ENCODE peak calls at places on chromosomes 5 and 9, in nine cellular contexts. One of them, this sample, is unnamed.

GRCh38 chr9:36143242-36143641 is 6.7 kb downstream of the GLIPR2 start:
- DNase-seq in naive thymus-derived CD4-positive, alpha-beta T cell: no peak
- DNase-seq in ascending aorta: no peak
- DNase-seq in body of pancreas: no peak
- DNase-seq in effector memory CD4-positive, alpha-beta T cell: no peak
- DNase-seq in HCT116: no peak
- DNase-seq in ovary: no peak
- DNase-seq in transverse colon: no peak
- DNase-seq in GM23338: no peak
- DNase-seq in this sample: no peak

GRCh38 chr9:69385474-69386091 is 60.6 kb downstream of the ENTREP1 start:
- DNase-seq in ovary: no peak
- DNase-seq in ascending aorta: no peak
- DNase-seq in body of pancreas: peak
- DNase-seq in GM23338: peak
- DNase-seq in effector memory CD4-positive, alpha-beta T cell: no peak
- DNase-seq in HCT116: no peak
- DNase-seq in naive thymus-derived CD4-positive, alpha-beta T cell: no peak
- DNase-seq in transverse colon: no peak
- DNase-seq in this sample: no peak

GRCh38 chr5:69217154-69217731 is 17.4 kb upstream of the CDK7 start:
- DNase-seq in naive thymus-derived CD4-positive, alpha-beta T cell: no peak
- DNase-seq in GM23338: no peak
- DNase-seq in effector memory CD4-positive, alpha-beta T cell: no peak
- DNase-seq in HCT116: no peak
- DNase-seq in body of pancreas: no peak
- DNase-seq in transverse colon: peak
- DNase-seq in ascending aorta: no peak
- DNase-seq in ovary: no peak
- DNase-seq in this sample: no peak

GRCh38 chr9:119283118-119283794 is 86.0 kb downstream of the BRINP1 start:
- DNase-seq in naive thymus-derived CD4-positive, alpha-beta T cell: no peak
- DNase-seq in ovary: no peak
- DNase-seq in body of pancreas: no peak
- DNase-seq in effector memory CD4-positive, alpha-beta T cell: no peak
- DNase-seq in GM23338: peak
- DNase-seq in transverse colon: no peak
- DNase-seq in ascending aorta: no peak
- DNase-seq in HCT116: no peak
- DNase-seq in this sample: no peak

GRCh38 chr5:38994329-38994927 is 79.8 kb downstream of the RICTOR start:
- DNase-seq in ascending aorta: no peak
- DNase-seq in body of pancreas: peak
- DNase-seq in effector memory CD4-positive, alpha-beta T cell: no peak
- DNase-seq in naive thymus-derived CD4-positive, alpha-beta T cell: peak
- DNase-seq in transverse colon: peak
- DNase-seq in GM23338: peak
- DNase-seq in HCT116: peak
- DNase-seq in ovary: no peak
- DNase-seq in this sample: no peak

GRCh38 chr9:126617740-126618133 is 4.0 kb downstream of the LMX1B start:
- DNase-seq in GM23338: peak
- DNase-seq in naive thymus-derived CD4-positive, alpha-beta T cell: no peak
- DNase-seq in body of pancreas: no peak
- DNase-seq in ovary: no peak
- DNase-seq in effector memory CD4-positive, alpha-beta T cell: no peak
- DNase-seq in transverse colon: no peak
- DNase-seq in HCT116: no peak
- DNase-seq in ascending aorta: no peak
- DNase-seq in this sample: no peak

GRCh38 chr9:36928670-36929349 is 105.3 kb downstream of the PAX5 start:
- DNase-seq in body of pancreas: no peak
- DNase-seq in transverse colon: no peak
- DNase-seq in ascending aorta: no peak
- DNase-seq in HCT116: no peak
- DNase-seq in ovary: no peak
- DNase-seq in effector memory CD4-positive, alpha-beta T cell: no peak
- DNase-seq in GM23338: no peak
- DNase-seq in naive thymus-derived CD4-positive, alpha-beta T cell: no peak
- DNase-seq in this sample: no peak

GRCh38 chr5:120901199-120901598 is 437.1 kb downstream of the PRR16 start:
- DNase-seq in naive thymus-derived CD4-positive, alpha-beta T cell: no peak
- DNase-seq in ovary: no peak
- DNase-seq in GM23338: no peak
- DNase-seq in transverse colon: no peak
- DNase-seq in ascending aorta: no peak
- DNase-seq in body of pancreas: no peak
- DNase-seq in effector memory CD4-positive, alpha-beta T cell: no peak
- DNase-seq in HCT116: no peak
- DNase-seq in this sample: no peak

GRCh38 chr9:33517373-33517772 is 6.7 kb upstream of the ANKRD18B start:
- DNase-seq in transverse colon: no peak
- DNase-seq in ascending aorta: no peak
- DNase-seq in HCT116: no peak
- DNase-seq in naive thymus-derived CD4-positive, alpha-beta T cell: no peak
- DNase-seq in GM23338: peak
- DNase-seq in effector memory CD4-positive, alpha-beta T cell: no peak
- DNase-seq in body of pancreas: peak
- DNase-seq in ovary: no peak
- DNase-seq in this sample: no peak

GRCh38 chr9:122991370-122991830 is 42.1 kb upstream of the GPR21 start:
- DNase-seq in transverse colon: no peak
- DNase-seq in HCT116: peak
- DNase-seq in ascending aorta: peak
- DNase-seq in body of pancreas: peak
- DNase-seq in ovary: peak
- DNase-seq in GM23338: peak
- DNase-seq in naive thymus-derived CD4-positive, alpha-beta T cell: peak
- DNase-seq in effector memory CD4-positive, alpha-beta T cell: peak
- DNase-seq in this sample: no peak

GRCh38 chr9:133598978-133599377 is 10.2 kb downstream of the FAM163B start:
- DNase-seq in ascending aorta: no peak
- DNase-seq in naive thymus-derived CD4-positive, alpha-beta T cell: no peak
- DNase-seq in HCT116: no peak
- DNase-seq in effector memory CD4-positive, alpha-beta T cell: no peak
- DNase-seq in body of pancreas: no peak
- DNase-seq in transverse colon: no peak
- DNase-seq in ovary: no peak
- DNase-seq in GM23338: no peak
- DNase-seq in this sample: no peak

GRCh38 chr5:143037708-143038107 is 267.5 kb downstream of the ARHGAP26 start:
- DNase-seq in HCT116: no peak
- DNase-seq in transverse colon: no peak
- DNase-seq in effector memory CD4-positive, alpha-beta T cell: no peak
- DNase-seq in GM23338: no peak
- DNase-seq in body of pancreas: no peak
- DNase-seq in ascending aorta: no peak
- DNase-seq in ovary: no peak
- DNase-seq in naive thymus-derived CD4-positive, alpha-beta T cell: no peak
- DNase-seq in this sample: no peak

GRCh38 chr9:134056483-134057310 is 11.1 kb downstream of the BRD3 start:
- DNase-seq in ovary: no peak
- DNase-seq in effector memory CD4-positive, alpha-beta T cell: no peak
- DNase-seq in HCT116: no peak
- DNase-seq in ascending aorta: peak
- DNase-seq in GM23338: no peak
- DNase-seq in body of pancreas: peak
- DNase-seq in transverse colon: peak
- DNase-seq in naive thymus-derived CD4-positive, alpha-beta T cell: no peak
- DNase-seq in this sample: no peak

GRCh38 chr5:82307431-82307830 is 29.3 kb upstream of the RPS23 start:
- DNase-seq in ovary: no peak
- DNase-seq in effector memory CD4-positive, alpha-beta T cell: no peak
- DNase-seq in body of pancreas: no peak
- DNase-seq in transverse colon: no peak
- DNase-seq in ascending aorta: no peak
- DNase-seq in GM23338: no peak
- DNase-seq in HCT116: no peak
- DNase-seq in naive thymus-derived CD4-positive, alpha-beta T cell: no peak
- DNase-seq in this sample: no peak

GRCh38 chr5:59186623-59187022 is 603.7 kb downstream of the RAB3C start:
- DNase-seq in body of pancreas: no peak
- DNase-seq in ovary: no peak
- DNase-seq in ascending aorta: no peak
- DNase-seq in GM23338: no peak
- DNase-seq in naive thymus-derived CD4-positive, alpha-beta T cell: no peak
- DNase-seq in effector memory CD4-positive, alpha-beta T cell: no peak
- DNase-seq in HCT116: no peak
- DNase-seq in transverse colon: no peak
- DNase-seq in this sample: no peak

GRCh38 chr5:175163586-175164275 is 280.3 kb downstream of the DRD1 start:
- DNase-seq in ascending aorta: no peak
- DNase-seq in transverse colon: no peak
- DNase-seq in body of pancreas: no peak
- DNase-seq in GM23338: no peak
- DNase-seq in naive thymus-derived CD4-positive, alpha-beta T cell: no peak
- DNase-seq in effector memory CD4-positive, alpha-beta T cell: no peak
- DNase-seq in ovary: no peak
- DNase-seq in HCT116: no peak
- DNase-seq in this sample: no peak
- H3K27ac ChIP-seq in ascending aorta: no peak
- H3K27ac ChIP-seq in transverse colon: no peak
- H3K27ac ChIP-seq in body of pancreas: no peak
- H3K27ac ChIP-seq in GM23338: no peak
- H3K27ac ChIP-seq in naive thymus-derived CD4-positive, alpha-beta T cell: no peak
- H3K27ac ChIP-seq in effector memory CD4-positive, alpha-beta T cell: no peak
- H3K27ac ChIP-seq in ovary: no peak
- H3K27ac ChIP-seq in HCT116: no peak
- H3K27ac ChIP-seq in this sample: no peak

GRCh38 chr5:83548556-83548955 is 77.0 kb downstream of the VCAN start:
- DNase-seq in ovary: no peak
- DNase-seq in HCT116: no peak
- DNase-seq in body of pancreas: no peak
- DNase-seq in effector memory CD4-positive, alpha-beta T cell: no peak
- DNase-seq in naive thymus-derived CD4-positive, alpha-beta T cell: no peak
- DNase-seq in ascending aorta: no peak
- DNase-seq in transverse colon: no peak
- DNase-seq in GM23338: no peak
- DNase-seq in this sample: no peak
- H3K27ac ChIP-seq in ovary: no peak
- H3K27ac ChIP-seq in HCT116: no peak
- H3K27ac ChIP-seq in body of pancreas: no peak
- H3K27ac ChIP-seq in effector memory CD4-positive, alpha-beta T cell: no peak
- H3K27ac ChIP-seq in naive thymus-derived CD4-positive, alpha-beta T cell: no peak
- H3K27ac ChIP-seq in ascending aorta: peak
- H3K27ac ChIP-seq in transverse colon: no peak
- H3K27ac ChIP-seq in GM23338: peak
- H3K27ac ChIP-seq in this sample: no peak

GRCh38 chr5:16740046-16740445 is 123.2 kb upstream of the RETREG1 start:
- DNase-seq in HCT116: no peak
- DNase-seq in ascending aorta: no peak
- DNase-seq in transverse colon: no peak
- DNase-seq in ovary: no peak
- DNase-seq in body of pancreas: no peak
- DNase-seq in effector memory CD4-positive, alpha-beta T cell: no peak
- DNase-seq in GM23338: no peak
- DNase-seq in naive thymus-derived CD4-positive, alpha-beta T cell: no peak
- DNase-seq in this sample: no peak

GRCh38 chr5:16742938-16743337 is 126.1 kb upstream of the RETREG1 start:
- DNase-seq in effector memory CD4-positive, alpha-beta T cell: no peak
- DNase-seq in ascending aorta: no peak
- DNase-seq in naive thymus-derived CD4-positive, alpha-beta T cell: no peak
- DNase-seq in body of pancreas: no peak
- DNase-seq in HCT116: no peak
- DNase-seq in ovary: no peak
- DNase-seq in transverse colon: no peak
- DNase-seq in GM23338: no peak
- DNase-seq in this sample: no peak

GRCh38 chr5:16737620-16738364 is 121.0 kb upstream of the RETREG1 start:
- DNase-seq in ascending aorta: no peak
- DNase-seq in HCT116: no peak
- DNase-seq in ovary: no peak
- DNase-seq in body of pancreas: no peak
- DNase-seq in GM23338: peak
- DNase-seq in transverse colon: peak
- DNase-seq in effector memory CD4-positive, alpha-beta T cell: no peak
- DNase-seq in naive thymus-derived CD4-positive, alpha-beta T cell: no peak
- DNase-seq in this sample: no peak

GRCh38 chr5:16740476-16740875 is 123.7 kb upstream of the RETREG1 start:
- DNase-seq in HCT116: no peak
- DNase-seq in ascending aorta: no peak
- DNase-seq in ovary: no peak
- DNase-seq in GM23338: no peak
- DNase-seq in naive thymus-derived CD4-positive, alpha-beta T cell: no peak
- DNase-seq in effector memory CD4-positive, alpha-beta T cell: no peak
- DNase-seq in body of pancreas: no peak
- DNase-seq in transverse colon: no peak
- DNase-seq in this sample: no peak

GRCh38 chr5:16741007-16741406 is 124.2 kb upstream of the RETREG1 start:
- DNase-seq in ovary: no peak
- DNase-seq in HCT116: no peak
- DNase-seq in naive thymus-derived CD4-positive, alpha-beta T cell: no peak
- DNase-seq in GM23338: peak
- DNase-seq in effector memory CD4-positive, alpha-beta T cell: no peak
- DNase-seq in body of pancreas: no peak
- DNase-seq in transverse colon: no peak
- DNase-seq in ascending aorta: no peak
- DNase-seq in this sample: no peak
- H3K27ac ChIP-seq in ovary: no peak
- H3K27ac ChIP-seq in HCT116: no peak
- H3K27ac ChIP-seq in naive thymus-derived CD4-positive, alpha-beta T cell: no peak
- H3K27ac ChIP-seq in GM23338: peak
- H3K27ac ChIP-seq in effector memory CD4-positive, alpha-beta T cell: no peak
- H3K27ac ChIP-seq in body of pancreas: no peak
- H3K27ac ChIP-seq in transverse colon: no peak
- H3K27ac ChIP-seq in ascending aorta: no peak
- H3K27ac ChIP-seq in this sample: no peak

DNA sequence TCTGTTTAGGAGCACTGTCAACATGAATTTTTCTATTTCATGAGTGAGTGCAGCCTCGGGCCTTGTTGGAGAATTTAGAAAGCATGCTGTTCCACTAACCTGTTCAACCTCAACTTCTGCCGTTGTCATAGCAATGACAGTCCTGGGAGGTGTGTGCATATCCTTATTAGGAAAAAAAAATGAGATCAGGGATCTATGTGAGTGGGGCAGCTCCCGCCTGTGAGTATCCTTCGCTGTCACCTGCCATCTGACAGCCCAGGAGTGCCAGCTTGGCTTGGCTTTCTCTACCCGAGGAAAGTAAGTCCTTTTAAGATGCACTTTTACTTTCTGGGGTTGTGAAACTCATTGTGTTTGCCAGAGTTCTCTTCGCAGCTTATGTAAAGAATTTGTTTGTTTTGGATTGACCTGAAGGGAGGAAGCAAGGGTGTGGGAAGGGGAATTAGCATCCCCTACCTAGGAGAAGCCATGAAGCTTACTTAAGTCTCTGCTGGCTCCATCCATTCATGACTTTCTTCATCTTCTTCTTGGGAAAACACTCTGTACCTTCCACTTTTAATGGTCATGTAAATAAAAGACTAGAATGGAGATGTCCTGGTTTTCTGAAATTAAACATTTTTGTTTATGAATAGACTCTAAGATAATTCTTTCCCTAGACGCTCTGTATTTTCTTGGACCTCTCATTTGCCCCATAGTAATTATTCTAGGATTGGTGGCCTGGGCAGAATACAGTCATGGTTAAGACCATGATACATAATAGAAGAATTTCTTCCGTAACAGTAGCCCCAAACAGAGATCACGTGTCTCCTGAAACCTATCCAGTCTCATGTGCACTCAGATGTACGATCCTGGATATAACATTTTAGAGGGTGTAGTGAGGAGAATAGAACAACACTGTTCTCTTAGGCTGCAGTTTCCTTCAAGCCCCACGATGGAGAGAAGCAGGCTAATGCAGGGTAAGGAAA is 22.0 kb downstream of the PCDHAC2 start:
- DNase-seq in naive thymus-derived CD4-positive, alpha-beta T cell: no peak
- DNase-seq in ascending aorta: no peak
- DNase-seq in transverse colon: no peak
- DNase-seq in effector memory CD4-positive, alpha-beta T cell: no peak
- DNase-seq in ovary: no peak
- DNase-seq in body of pancreas: no peak
- DNase-seq in HCT116: no peak
- DNase-seq in GM23338: peak
- DNase-seq in this sample: no peak
- H3K27ac ChIP-seq in naive thymus-derived CD4-positive, alpha-beta T cell: no peak
- H3K27ac ChIP-seq in ascending aorta: no peak
- H3K27ac ChIP-seq in transverse colon: no peak
- H3K27ac ChIP-seq in effector memory CD4-positive, alpha-beta T cell: no peak
- H3K27ac ChIP-seq in ovary: no peak
- H3K27ac ChIP-seq in body of pancreas: no peak
- H3K27ac ChIP-seq in HCT116: no peak
- H3K27ac ChIP-seq in GM23338: peak
- H3K27ac ChIP-seq in this sample: no peak